ENCODE peak calls at places on chromosomes 3 and 15, in nine cellular contexts. V, L, F, C, M, Q, I, R and P are unnamed samples.

GRCh38 chr3:144106970-144107369 is 135.3 kb downstream of the DIPK2A start:
- DNase-seq in V (no peak), L (no peak), F (no peak), C (no peak), M (no peak), Q (no peak), I (no peak), R (no peak), P (no peak)

GRCh38 chr15:98292442-98293240 is 332.1 kb downstream of the ARRDC4 start:
- DNase-seq in V (peak), L (no peak), F (peak), C (no peak), M (peak), Q (peak), I (no peak), R (peak), P (peak)

GRCh38 chr15:78272326-78272725 is 8.0 kb downstream of the DNAJA4 start:
- DNase-seq in V (no peak), L (no peak), F (no peak), C (no peak), M (no peak), Q (no peak), I (no peak), R (no peak), P (no peak)

GRCh38 chr3:48238506-48239085 is 2.3 kb upstream of the ZNF589 start:
- DNase-seq in V (no peak), L (peak), F (no peak), C (no peak), M (no peak), Q (no peak), I (no peak), R (no peak), P (no peak)

GRCh38 chr3:171810278-171811058 is at the start of gene PLD1:
- DNase-seq in V (peak), L (peak), F (peak), C (peak), M (peak), Q (peak), I (peak), R (peak), P (peak)

GRCh38 chr3:27556854-27557253 is 72.7 kb upstream of the SLC4A7 start:
- DNase-seq in V (no peak), L (no peak), F (peak), C (no peak), M (no peak), Q (no peak), I (no peak), R (peak), P (no peak)

GRCh38 chr15:34855893-34856292 is 60.5 kb upstream of the ACTC1 start:
- DNase-seq in V (no peak), L (no peak), F (peak), C (no peak), M (peak), Q (no peak), I (no peak), R (peak), P (peak)

GRCh38 chr15:93196136-93196670 is 107.2 kb upstream of the RGMA start:
- DNase-seq in V (no peak), L (no peak), F (no peak), C (no peak), M (no peak), Q (no peak), I (no peak), R (no peak), P (no peak)

GRCh38 chr3:43063114-43063513 is 42.8 kb downstream of the POMGNT2 start:
- DNase-seq in V (no peak), L (no peak), F (no peak), C (no peak), M (no peak), Q (no peak), I (no peak), R (no peak), P (no peak)

GRCh38 chr3:27166888-27167287 is 202.3 kb downstream of the NEK10 start:
- DNase-seq in V (peak), L (no peak), F (peak), C (no peak), M (peak), Q (no peak), I (no peak), R (peak), P (no peak)

GRCh38 chr15:84666373-84666772 is 8.4 kb upstream of the NMB start:
- DNase-seq in V (no peak), L (no peak), F (no peak), C (no peak), M (no peak), Q (no peak), I (no peak), R (peak), P (no peak)

GRCh38 chr3:49217688-49218470 is 46.5 kb downstream of the KLHDC8B start:
- DNase-seq in V (no peak), L (no peak), F (no peak), C (no peak), M (no peak), Q (no peak), I (no peak), R (no peak), P (peak)

GRCh38 chr15:56718560-56718959 is 14.7 kb downstream of the ZNF280D start:
- DNase-seq in V (no peak), L (no peak), F (no peak), C (no peak), M (no peak), Q (no peak), I (no peak), R (no peak), P (no peak)

GRCh38 chr3:44993471-44994205 is 17.6 kb downstream of the EXOSC7 start:
- DNase-seq in V (no peak), L (no peak), F (peak), C (no peak), M (peak), Q (no peak), I (no peak), R (peak), P (no peak)

GRCh38 chr3:111591555-111591954 is 3.6 kb downstream of the ZBED2 start:
- DNase-seq in V (no peak), L (no peak), F (peak), C (no peak), M (no peak), Q (no peak), I (no peak), R (no peak), P (no peak)

GRCh38 chr3:142013331-142013730 is 136.0 kb downstream of the TFDP2 start:
- DNase-seq in V (no peak), L (no peak), F (no peak), C (no peak), M (no peak), Q (no peak), I (no peak), R (no peak), P (no peak)

GRCh38 chr3:50321844-50322385 is 630 bp downstream of the HYAL2 start:
- DNase-seq in V (no peak), L (no peak), F (no peak), C (no peak), M (no peak), Q (peak), I (no peak), R (no peak), P (peak)

GRCh38 chr3:146345900-146346299 is 95.0 kb upstream of the PLSCR4 start:
- DNase-seq in V (no peak), L (no peak), F (no peak), C (no peak), M (no peak), Q (no peak), I (no peak), R (no peak), P (no peak)

GRCh38 chr15:93837450-93837849 is 393.9 kb upstream of the MCTP2 start:
- DNase-seq in V (no peak), L (no peak), F (no peak), C (no peak), M (peak), Q (no peak), I (no peak), R (no peak), P (no peak)

GRCh38 chr15:66907826-66908502 is 157.4 kb upstream of the SMAD3 start:
- DNase-seq in V (peak), L (no peak), F (no peak), C (peak), M (no peak), Q (no peak), I (no peak), R (no peak), P (peak)

GRCh38 chr15:68285243-68285980 is 7.9 kb downstream of the FEM1B start:
- DNase-seq in V (no peak), L (no peak), F (no peak), C (no peak), M (no peak), Q (no peak), I (no peak), R (no peak), P (no peak)

GRCh38 chr15:71186971-71187960 is 72.0 kb downstream of the THSD4 start:
- DNase-seq in V (no peak), L (no peak), F (no peak), C (no peak), M (no peak), Q (no peak), I (no peak), R (no peak), P (no peak)

GRCh38 chr15:78638658-78639314 is 2.2 kb downstream of the CHRNB4 start:
- DNase-seq in V (no peak), L (no peak), F (peak), C (no peak), M (peak), Q (peak), I (peak), R (peak), P (peak)

GRCh38 chr3:177658354-177658753 is 461.1 kb upstream of the TBL1XR1 start:
- DNase-seq in V (no peak), L (no peak), F (no peak), C (no peak), M (no peak), Q (no peak), I (no peak), R (no peak), P (no peak)

GRCh38 chr3:170802164-170803151 is 67.5 kb downstream of the RPL22L1 start:
- DNase-seq in V (no peak), L (no peak), F (peak), C (no peak), M (peak), Q (no peak), I (no peak), R (peak), P (no peak)

GRCh38 chr3:12661926-12662592 is 1.9 kb downstream of the RAF1 start:
- DNase-seq in V (no peak), L (no peak), F (no peak), C (no peak), M (no peak), Q (no peak), I (no peak), R (no peak), P (no peak)

GRCh38 chr3:53166781-53167291 is 5.8 kb downstream of the PRKCD start:
- DNase-seq in V (peak), L (no peak), F (peak), C (peak), M (no peak), Q (no peak), I (no peak), R (peak), P (peak)

GRCh38 chr3:120425877-120426276 is 24.9 kb downstream of the FSTL1 start:
- DNase-seq in V (no peak), L (no peak), F (no peak), C (no peak), M (no peak), Q (no peak), I (no peak), R (peak), P (peak)

GRCh38 chr3:71447803-71448202 is 135.7 kb downstream of the FOXP1 start:
- DNase-seq in V (no peak), L (no peak), F (no peak), C (no peak), M (peak), Q (no peak), I (no peak), R (no peak), P (no peak)

GRCh38 chr3:124492824-124493223 is 237.4 kb upstream of the UMPS start:
- DNase-seq in V (no peak), L (peak), F (peak), C (no peak), M (peak), Q (no peak), I (no peak), R (peak), P (no peak)

GRCh38 chr3:85005947-85006346 is 47.2 kb downstream of the CADM2 start:
- DNase-seq in V (no peak), L (no peak), F (no peak), C (no peak), M (no peak), Q (no peak), I (no peak), R (no peak), P (no peak)

GRCh38 chr15:51099185-51099584 is 4.5 kb upstream of the TNFAIP8L3 start:
- DNase-seq in V (no peak), L (no peak), F (no peak), C (no peak), M (no peak), Q (no peak), I (no peak), R (no peak), P (no peak)

GRCh38 chr3:113245775-113246174 is 34.4 kb downstream of the BOC start:
- DNase-seq in V (no peak), L (no peak), F (no peak), C (peak), M (no peak), Q (no peak), I (no peak), R (peak), P (peak)

GRCh38 chr15:79094611-79095021 is 4.0 kb upstream of the RASGRF1 start:
- DNase-seq in V (no peak), L (no peak), F (no peak), C (no peak), M (no peak), Q (no peak), I (no peak), R (no peak), P (no peak)

GRCh38 chr15:92062505-92062904 is 209.0 kb downstream of the SLCO3A1 start:
- DNase-seq in V (no peak), L (no peak), F (no peak), C (no peak), M (no peak), Q (no peak), I (no peak), R (no peak), P (peak)

GRCh38 chr3:8443829-8444791 is 57.5 kb upstream of the LMCD1 start:
- DNase-seq in V (peak), L (peak), F (peak), C (peak), M (peak), Q (peak), I (no peak), R (peak), P (peak)

GRCh38 chr15:57320543-57321220 is 55.6 kb upstream of the CGNL1 start:
- DNase-seq in V (no peak), L (no peak), F (no peak), C (no peak), M (no peak), Q (no peak), I (no peak), R (peak), P (no peak)

GRCh38 chr3:169215953-169216352 is 447.6 kb downstream of the MECOM start:
- DNase-seq in V (no peak), L (no peak), F (no peak), C (no peak), M (no peak), Q (no peak), I (no peak), R (peak), P (no peak)

GRCh38 chr3:169215461-169215860 is 448.1 kb downstream of the MECOM start:
- DNase-seq in V (no peak), L (no peak), F (no peak), C (no peak), M (no peak), Q (no peak), I (no peak), R (no peak), P (no peak)

DNA sequence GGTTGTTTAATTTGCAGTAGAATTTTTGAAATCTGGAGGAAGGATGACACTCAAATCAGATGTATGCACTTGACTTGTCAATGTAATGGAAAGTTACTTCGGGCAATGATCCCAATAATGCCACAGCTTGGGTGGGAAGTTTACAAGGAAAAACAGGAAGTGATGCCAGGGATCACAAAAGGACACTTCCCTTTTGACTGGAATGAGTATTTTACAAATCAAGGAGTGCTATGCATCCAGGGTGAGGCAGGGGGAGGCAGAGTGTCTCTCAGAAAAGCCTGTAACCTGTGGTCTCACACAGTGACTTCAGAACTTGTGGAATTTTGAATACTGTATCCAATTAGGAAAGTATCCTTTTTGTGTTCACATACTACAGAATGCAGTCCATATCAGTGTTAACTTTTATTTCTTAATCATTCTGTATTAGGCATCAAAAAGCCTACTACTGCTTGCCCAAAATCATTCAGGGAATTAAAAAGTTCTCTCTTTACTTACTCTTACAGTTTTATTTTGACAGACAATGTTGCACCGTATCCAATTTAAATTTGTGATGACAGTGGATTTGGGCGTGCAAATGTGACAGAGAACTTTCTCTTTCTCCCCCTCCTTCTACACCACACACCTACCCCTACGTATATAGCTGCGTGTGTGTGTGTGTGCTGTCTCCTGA is 445.1 kb downstream of the MECOM start:
- DNase-seq in V (no peak), L (no peak), F (peak), C (no peak), M (peak), Q (no peak), I (no peak), R (peak), P (peak)
- TF ChIP-seq CTCF in V (peak), L (no peak), F (peak), C (peak), M (peak), Q (peak), I (no peak), R (peak), P (peak)

GRCh38 chr3:150840733-150841515 is 64.3 kb downstream of the MINDY4B start:
- DNase-seq in V (no peak), L (no peak), F (peak), C (no peak), M (no peak), Q (no peak), I (no peak), R (no peak), P (no peak)
- TF ChIP-seq CTCF in V (no peak), L (no peak), F (peak), C (no peak), M (no peak), Q (no peak), I (no peak), R (peak), P (no peak)

DNA sequence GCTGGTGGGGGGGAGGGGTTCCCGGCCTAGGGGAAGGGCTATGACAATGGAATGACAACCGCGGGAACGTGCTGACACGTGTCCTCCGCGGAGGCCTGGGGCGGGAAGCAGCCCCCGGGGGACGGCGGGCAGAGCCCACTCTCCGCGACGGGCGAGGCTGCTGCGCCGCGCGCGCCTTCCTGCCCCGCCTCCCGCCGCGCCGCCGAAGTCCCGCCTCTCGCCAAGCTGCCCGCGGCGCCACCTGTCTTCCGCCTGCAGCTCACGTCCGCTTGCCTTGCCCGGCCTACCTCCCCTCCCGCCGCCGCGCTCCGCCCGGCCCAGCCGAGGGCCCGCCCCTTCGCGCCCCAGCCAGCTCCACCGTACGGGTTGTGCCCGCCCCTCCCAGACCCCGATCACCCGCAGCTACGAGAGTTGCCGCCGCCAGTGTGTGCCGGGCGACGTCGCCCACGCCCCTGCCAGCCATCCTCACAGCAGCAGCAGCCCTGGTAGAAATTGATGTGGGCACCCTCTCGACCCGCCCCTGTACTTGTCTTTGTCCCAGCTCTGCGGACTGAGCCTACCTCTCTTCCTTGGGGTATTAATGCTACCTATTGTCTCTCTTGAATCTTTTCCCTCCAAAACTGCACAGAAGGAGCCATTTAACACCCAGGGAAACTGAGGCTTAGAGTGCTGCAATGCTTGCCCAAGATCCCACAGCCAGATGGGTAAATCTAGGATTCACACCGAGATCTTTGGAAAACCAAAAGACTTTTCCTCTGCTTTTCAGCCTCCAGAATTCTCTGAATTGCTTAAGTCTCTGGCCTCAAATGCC is at the start of gene PARP16:
- DNase-seq in V (peak), L (peak), F (peak), C (peak), M (peak), Q (peak), I (peak), R (peak), P (peak)
- TF ChIP-seq CTCF in V (peak), L (peak), F (no peak), C (peak), M (no peak), Q (peak), I (no peak), R (no peak), P (peak)

DNA sequence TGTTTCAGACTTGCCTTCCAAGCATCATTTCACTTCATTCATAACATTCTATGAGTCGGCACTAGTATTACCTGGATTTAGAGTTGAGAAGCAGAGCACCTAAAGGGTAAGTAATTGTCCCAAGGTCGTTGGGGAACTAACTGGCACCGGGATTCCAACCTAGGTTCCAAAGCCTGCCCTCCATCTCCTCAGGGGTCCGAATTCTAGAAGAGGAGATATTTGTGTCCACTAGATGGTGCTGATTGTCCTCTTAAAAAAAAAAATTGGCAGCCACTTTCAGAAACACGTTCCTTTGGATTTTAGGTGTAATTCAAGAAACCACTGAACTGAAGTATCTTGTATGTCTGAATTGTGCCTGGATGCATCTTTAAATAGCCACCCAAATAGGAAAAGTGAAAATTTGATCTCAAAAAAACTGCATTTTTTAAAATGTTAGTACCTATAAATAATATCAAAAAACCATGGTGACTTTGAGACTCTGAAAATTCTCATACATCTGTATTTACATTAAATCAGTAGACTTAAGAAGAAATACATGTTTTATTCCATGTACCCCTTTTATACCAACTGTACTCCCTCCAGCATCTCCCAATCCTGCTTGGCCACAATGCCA is 3.9 kb upstream of the FSIP1 start:
- DNase-seq in V (no peak), L (no peak), F (peak), C (no peak), M (peak), Q (no peak), I (no peak), R (peak), P (no peak)
- TF ChIP-seq CTCF in V (peak), L (peak), F (peak), C (peak), M (peak), Q (peak), I (peak), R (peak), P (peak)